ENCODE peak calls at places on chromosomes 3 and 15, in six cellular contexts. One of them, this sample, is unnamed.
A peak's percentile ranks its signal among the peaks of the same experiment; 100 is the strongest.

GRCh38 chr3:113499081-113499480 is 15.9 kb downstream of the SPICE1 start:
- DNase-seq in mesenchymal stem cell: no peak
- DNase-seq in H9: no peak
- DNase-seq in H1: no peak
- DNase-seq in trophoblast cell: no peak
- DNase-seq in IMR-90: peak; percentile 16
- DNase-seq in this sample: no peak

GRCh38 chr3:188082040-188082439 is 71.9 kb upstream of the LPP start:
- DNase-seq in IMR-90: peak; percentile 74
- DNase-seq in H9: no peak
- DNase-seq in mesenchymal stem cell: peak; percentile 72
- DNase-seq in trophoblast cell: peak; percentile 71
- DNase-seq in H1: no peak
- DNase-seq in this sample: no peak

GRCh38 chr3:114928989-114929620 is 218.0 kb downstream of the ZBTB20 start:
- DNase-seq in H9: no peak
- DNase-seq in mesenchymal stem cell: peak; percentile 9
- DNase-seq in H1: no peak
- DNase-seq in trophoblast cell: no peak
- DNase-seq in IMR-90: peak; percentile 16
- DNase-seq in this sample: no peak

GRCh38 chr3:186849392-186849975 is 7.0 kb downstream of the ADIPOQ start:
- DNase-seq in trophoblast cell: peak; percentile 36
- DNase-seq in H1: no peak
- DNase-seq in H9: no peak
- DNase-seq in IMR-90: peak; percentile 38
- DNase-seq in mesenchymal stem cell: peak; percentile 40
- DNase-seq in this sample: no peak

GRCh38 chr15:67574981-67575632 is 32.6 kb downstream of the MAP2K5 start:
- DNase-seq in trophoblast cell: no peak
- DNase-seq in H1: no peak
- DNase-seq in mesenchymal stem cell: no peak
- DNase-seq in IMR-90: no peak
- DNase-seq in H9: no peak
- DNase-seq in this sample: peak; percentile 12

GRCh38 chr15:66078196-66078928 is 175.2 kb downstream of the MEGF11 start:
- DNase-seq in H9: no peak
- DNase-seq in trophoblast cell: no peak
- DNase-seq in H1: no peak
- DNase-seq in mesenchymal stem cell: no peak
- DNase-seq in IMR-90: no peak
- DNase-seq in this sample: no peak

GRCh38 chr15:95464091-95464888 is 866.2 kb upstream of the NR2F2 start:
- DNase-seq in H1: no peak
- DNase-seq in trophoblast cell: no peak
- DNase-seq in IMR-90: peak; percentile 56
- DNase-seq in mesenchymal stem cell: no peak
- DNase-seq in H9: no peak
- DNase-seq in this sample: no peak

GRCh38 chr3:127170794-127171193 is 22.1 kb upstream of the PRR23E start:
- DNase-seq in H1: no peak
- DNase-seq in IMR-90: peak; percentile 64
- DNase-seq in mesenchymal stem cell: peak; percentile 12
- DNase-seq in trophoblast cell: no peak
- DNase-seq in H9: peak; percentile 25
- DNase-seq in this sample: no peak

GRCh38 chr3:192336286-192336685 is 391.1 kb downstream of the FGF12 start:
- DNase-seq in trophoblast cell: no peak
- DNase-seq in IMR-90: no peak
- DNase-seq in mesenchymal stem cell: no peak
- DNase-seq in H1: no peak
- DNase-seq in H9: no peak
- DNase-seq in this sample: no peak

GRCh38 chr3:128416578-128417150 is 50.0 kb downstream of the DNAJB8 start:
- DNase-seq in IMR-90: peak; percentile 71
- DNase-seq in trophoblast cell: peak; percentile 98
- DNase-seq in H9: no peak
- DNase-seq in H1: no peak
- DNase-seq in mesenchymal stem cell: peak; percentile 85
- DNase-seq in this sample: no peak

GRCh38 chr3:119885746-119886530 is 104.0 kb downstream of the NR1I2 start:
- DNase-seq in H1: no peak
- DNase-seq in trophoblast cell: no peak
- DNase-seq in H9: no peak
- DNase-seq in IMR-90: no peak
- DNase-seq in mesenchymal stem cell: peak; percentile 22
- DNase-seq in this sample: no peak

GRCh38 chr3:54900954-54901591 is 26.8 kb downstream of the LRTM1 start:
- DNase-seq in H1: no peak
- DNase-seq in IMR-90: peak; percentile 46
- DNase-seq in trophoblast cell: peak; percentile 96
- DNase-seq in H9: no peak
- DNase-seq in mesenchymal stem cell: peak; percentile 30
- DNase-seq in this sample: no peak

GRCh38 chr3:49079270-49079669 is 14.6 kb downstream of the QRICH1 start:
- DNase-seq in H9: no peak
- DNase-seq in H1: no peak
- DNase-seq in IMR-90: no peak
- DNase-seq in trophoblast cell: no peak
- DNase-seq in mesenchymal stem cell: no peak
- DNase-seq in this sample: no peak

GRCh38 chr3:31248619-31248992 is 284.1 kb upstream of the STT3B start:
- DNase-seq in IMR-90: no peak
- DNase-seq in H1: no peak
- DNase-seq in trophoblast cell: no peak
- DNase-seq in H9: no peak
- DNase-seq in mesenchymal stem cell: no peak
- DNase-seq in this sample: no peak

GRCh38 chr3:171113716-171114115 is 87.2 kb upstream of the SLC2A2 start:
- DNase-seq in H1: no peak
- DNase-seq in IMR-90: no peak
- DNase-seq in trophoblast cell: no peak
- DNase-seq in mesenchymal stem cell: no peak
- DNase-seq in H9: peak; percentile 58
- DNase-seq in this sample: no peak

GRCh38 chr3:101721650-101721917 is 2.8 kb upstream of the CEP97 start:
- DNase-seq in IMR-90: no peak
- DNase-seq in H1: no peak
- DNase-seq in trophoblast cell: no peak
- DNase-seq in H9: no peak
- DNase-seq in mesenchymal stem cell: no peak
- DNase-seq in this sample: no peak

DNA sequence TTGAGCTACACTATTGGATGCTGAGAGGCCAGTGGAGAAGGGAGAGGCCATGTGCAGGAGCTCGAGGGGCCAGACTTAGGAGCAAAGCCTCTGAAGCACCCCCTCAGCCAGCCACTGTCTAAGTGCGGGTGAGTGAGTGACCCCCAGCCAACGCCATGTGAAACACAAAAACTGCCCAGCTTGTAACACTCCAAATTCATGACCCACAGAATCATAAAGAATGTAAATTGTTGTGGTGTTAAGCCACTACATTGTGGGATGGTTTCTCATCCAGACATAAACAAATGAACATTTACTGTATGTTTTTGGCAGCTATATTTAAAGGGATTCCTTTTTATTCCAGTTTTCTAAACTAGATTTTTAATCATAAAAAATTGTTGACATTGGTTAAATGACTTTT is 27.2 kb upstream of the TMEM158 start:
- DNase-seq in mesenchymal stem cell: peak; percentile 79
- DNase-seq in H1: no peak
- DNase-seq in trophoblast cell: no peak
- DNase-seq in H9: no peak
- DNase-seq in IMR-90: peak; percentile 83
- DNase-seq in this sample: no peak
- H3K14ac ChIP-seq in mesenchymal stem cell: no peak overlapping the region
- H3K14ac ChIP-seq in H1: no peak overlapping the region
- H3K14ac ChIP-seq in trophoblast cell: no peak overlapping the region
- H3K14ac ChIP-seq in H9: no peak overlapping the region
- H3K14ac ChIP-seq in IMR-90: peak overlapping the region; percentile 44
- H3K14ac ChIP-seq in this sample: no peak overlapping the region

GRCh38 chr3:191328383-191328962 is 721 bp upstream of the CCDC50 start:
- DNase-seq in H9: no peak
- DNase-seq in mesenchymal stem cell: no peak
- DNase-seq in IMR-90: no peak
- DNase-seq in H1: no peak
- DNase-seq in trophoblast cell: peak; percentile 4
- DNase-seq in this sample: no peak

GRCh38 chr3:191328963-191329653 is at the start of gene CCDC50:
- DNase-seq in mesenchymal stem cell: peak; percentile 81
- DNase-seq in trophoblast cell: peak; percentile 66
- DNase-seq in H9: peak; percentile 82
- DNase-seq in H1: no peak
- DNase-seq in IMR-90: peak; percentile 72
- DNase-seq in this sample: peak; percentile 62

GRCh38 chr3:191329654-191330308 is 545 bp downstream of the UTS2B start:
- DNase-seq in mesenchymal stem cell: peak; percentile 80
- DNase-seq in IMR-90: peak; percentile 71
- DNase-seq in trophoblast cell: peak; percentile 55
- DNase-seq in H9: peak; percentile 50
- DNase-seq in H1: no peak
- DNase-seq in this sample: peak; percentile 47

GRCh38 chr3:191331443-191331842 is 1.1 kb upstream of the UTS2B start:
- DNase-seq in IMR-90: peak; percentile 66
- DNase-seq in trophoblast cell: peak; percentile 16
- DNase-seq in H9: no peak
- DNase-seq in mesenchymal stem cell: peak; percentile 74
- DNase-seq in H1: no peak
- DNase-seq in this sample: no peak

DNA sequence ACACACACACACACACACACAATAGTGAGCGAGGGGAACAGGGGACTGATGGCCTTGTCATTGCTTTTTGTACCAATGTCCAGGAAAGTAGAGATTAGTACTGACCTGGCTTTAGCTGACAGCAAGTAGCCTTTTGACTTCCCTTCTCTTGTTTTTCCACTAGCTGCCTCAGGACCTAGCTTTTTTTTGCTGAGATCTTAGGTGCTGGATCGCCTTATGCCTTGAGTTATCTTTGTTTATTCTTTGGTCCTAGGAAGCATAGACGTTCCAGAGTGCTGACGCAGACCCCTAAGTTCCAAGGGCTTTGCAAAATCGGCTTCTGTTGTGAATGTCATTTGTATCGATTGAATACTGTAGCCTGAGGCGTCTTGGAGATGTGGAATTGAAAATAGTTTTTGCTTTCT is at the start of gene UTS2B:
- DNase-seq in mesenchymal stem cell: peak; percentile 94
- DNase-seq in H9: no peak
- DNase-seq in H1: no peak
- DNase-seq in IMR-90: peak; percentile 93
- DNase-seq in trophoblast cell: peak; percentile 37
- DNase-seq in this sample: no peak
- H4K8ac ChIP-seq in mesenchymal stem cell: peak within 1 kb of the TSS; percentile 92
- H4K8ac ChIP-seq in H9: no peak within 1 kb of the TSS
- H4K8ac ChIP-seq in H1: peak within 1 kb of the TSS; percentile 90
- H4K8ac ChIP-seq in IMR-90: peak within 1 kb of the TSS; percentile 91
- H4K8ac ChIP-seq in trophoblast cell: peak within 1 kb of the TSS; percentile 86
- H4K8ac ChIP-seq in this sample: no peak within 1 kb of the TSS

DNA sequence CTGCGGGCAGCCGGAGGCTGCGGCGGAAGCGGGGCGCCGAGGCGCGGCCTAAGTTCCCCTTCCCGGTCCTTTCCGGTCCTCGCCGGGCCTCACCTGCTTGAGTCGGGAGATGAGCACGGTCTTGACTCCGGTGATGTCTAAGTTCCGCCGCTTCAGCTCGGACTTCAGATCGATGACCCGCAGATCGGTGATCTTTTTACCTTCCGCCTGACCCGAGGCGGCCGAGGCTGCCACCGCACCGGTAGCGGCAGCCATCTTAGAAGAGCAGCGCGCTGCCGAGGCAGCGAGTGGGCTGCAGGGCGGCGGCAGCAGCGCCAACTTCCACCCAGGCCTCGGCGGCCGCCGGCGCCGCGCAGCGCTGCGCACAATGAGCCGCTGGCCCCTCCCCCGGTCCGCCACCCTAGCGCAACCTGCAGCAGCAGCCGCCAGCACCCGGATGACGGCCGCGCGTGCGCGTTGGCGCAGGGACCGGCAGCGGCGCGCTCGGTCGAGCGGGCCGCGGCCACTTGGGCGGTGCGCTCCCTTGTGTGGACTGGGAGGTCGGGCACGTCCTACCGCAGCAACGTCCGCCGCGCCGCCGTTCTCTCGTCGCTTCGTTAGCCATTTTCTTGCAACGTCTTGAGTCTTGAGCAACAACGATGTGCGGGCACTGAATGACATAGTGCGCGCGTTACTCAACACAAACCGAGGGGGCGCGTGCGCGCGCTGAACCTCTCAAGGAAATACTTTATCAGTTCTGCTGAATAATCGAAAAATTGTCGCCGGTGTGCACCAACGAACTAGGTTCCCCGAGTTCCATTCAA is at the start of gene SLTM:
- DNase-seq in H9: peak; percentile 95
- DNase-seq in IMR-90: peak; percentile 95
- DNase-seq in trophoblast cell: peak; percentile 98
- DNase-seq in H1: peak; percentile 89
- DNase-seq in mesenchymal stem cell: peak; percentile 97
- DNase-seq in this sample: peak; percentile 96
- H3K18ac ChIP-seq in H9: peak within 1 kb of the TSS; percentile 69
- H3K18ac ChIP-seq in IMR-90: peak within 1 kb of the TSS; percentile 97
- H3K18ac ChIP-seq in trophoblast cell: peak within 1 kb of the TSS; percentile 90
- H3K18ac ChIP-seq in H1: peak within 1 kb of the TSS; percentile 99
- H3K18ac ChIP-seq in mesenchymal stem cell: peak within 1 kb of the TSS; percentile 93
- H3K18ac ChIP-seq in this sample: peak within 1 kb of the TSS; percentile 100

DNA sequence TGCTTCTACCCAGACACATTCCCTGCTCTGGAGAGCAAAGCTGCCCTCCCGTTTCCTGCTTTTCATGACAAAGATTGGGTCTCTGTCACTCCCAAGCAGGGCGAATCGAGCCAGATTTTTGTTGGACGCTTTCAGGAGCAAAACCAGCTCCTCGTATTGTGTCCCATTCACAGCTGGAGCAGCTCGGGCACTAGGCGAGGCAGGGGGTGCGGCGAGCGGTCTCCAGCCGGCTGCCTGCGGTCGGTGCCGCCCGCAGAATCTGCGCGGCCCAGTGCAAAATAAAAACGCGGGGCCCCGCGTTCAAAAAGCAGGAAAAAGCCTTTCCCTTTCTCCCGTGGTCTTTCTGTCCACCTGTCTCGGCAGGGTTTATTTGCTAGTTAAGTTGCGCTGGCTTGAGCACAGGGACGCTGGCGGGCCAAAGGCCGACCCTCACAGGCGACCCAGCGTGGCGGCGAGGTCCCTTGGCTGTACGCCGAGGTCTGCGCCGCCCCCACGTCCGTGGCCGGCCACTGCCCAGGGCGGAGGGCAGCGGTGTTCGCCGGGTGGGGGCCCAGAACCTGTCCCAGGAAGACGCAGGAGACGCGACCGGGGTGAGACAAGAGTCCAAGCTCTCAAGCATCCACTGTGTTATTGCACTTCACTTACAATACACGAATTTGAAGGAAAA is 71.2 kb downstream of the CYP19A1 start:
- DNase-seq in mesenchymal stem cell: peak; percentile 13
- DNase-seq in IMR-90: no peak
- DNase-seq in H1: no peak
- DNase-seq in H9: peak; percentile 39
- DNase-seq in trophoblast cell: no peak
- DNase-seq in this sample: no peak
- H3K14ac ChIP-seq in mesenchymal stem cell: no peak overlapping the region
- H3K14ac ChIP-seq in IMR-90: no peak overlapping the region
- H3K14ac ChIP-seq in H1: no peak overlapping the region
- H3K14ac ChIP-seq in H9: peak overlapping the region; percentile 73
- H3K14ac ChIP-seq in trophoblast cell: no peak overlapping the region
- H3K14ac ChIP-seq in this sample: peak overlapping the region; percentile 33

GRCh38 chr3:132721479-132722164 is 587 bp downstream of the NPHP3 start:
- DNase-seq in IMR-90: peak; percentile 67
- DNase-seq in H9: peak; percentile 73
- DNase-seq in trophoblast cell: peak; percentile 83
- DNase-seq in mesenchymal stem cell: peak; percentile 81
- DNase-seq in H1: no peak
- DNase-seq in this sample: peak; percentile 59
- H4K8ac ChIP-seq in IMR-90: peak overlapping the region; percentile 28
- H4K8ac ChIP-seq in H9: no peak overlapping the region
- H4K8ac ChIP-seq in trophoblast cell: peak overlapping the region; percentile 87
- H4K8ac ChIP-seq in mesenchymal stem cell: peak overlapping the region; percentile 97
- H4K8ac ChIP-seq in H1: peak overlapping the region; percentile 86
- H4K8ac ChIP-seq in this sample: peak overlapping the region; percentile 43

GRCh38 chr3:125191730-125192129 is 20.8 kb downstream of the SLC12A8 start:
- DNase-seq in IMR-90: no peak
- DNase-seq in mesenchymal stem cell: no peak
- DNase-seq in H1: no peak
- DNase-seq in H9: no peak
- DNase-seq in trophoblast cell: no peak
- DNase-seq in this sample: no peak
- H3K18ac ChIP-seq in IMR-90: no peak overlapping the region
- H3K18ac ChIP-seq in mesenchymal stem cell: no peak overlapping the region
- H3K18ac ChIP-seq in H1: no peak overlapping the region
- H3K18ac ChIP-seq in H9: no peak overlapping the region
- H3K18ac ChIP-seq in trophoblast cell: no peak overlapping the region
- H3K18ac ChIP-seq in this sample: no peak overlapping the region